ENCODE peak calls at places on chromosome 9, in four cellular contexts. One of them, this sample, is unnamed.

GRCh38 chr9:95181226-95181818 is 136.2 kb downstream of the FANCC start:
- DNase-seq in activated CD4-positive, alpha-beta T cell treated with anti-CD3 and anti-CD28 coated beads, Interleukin-2, amount 50 U/mL, for 1 hour: no peak
- DNase-seq in Right ventricle myocardium superior: no peak
- DNase-seq in CD4-positive, alpha-beta memory T cell: peak; percentile 8
- DNase-seq in this sample: no peak

GRCh38 chr9:124271660-124272059 is 13.9 kb downstream of the NEK6 start:
- DNase-seq in activated CD4-positive, alpha-beta T cell treated with anti-CD3 and anti-CD28 coated beads, Interleukin-2, amount 50 U/mL, for 1 hour: no peak
- DNase-seq in Right ventricle myocardium superior: no peak
- DNase-seq in CD4-positive, alpha-beta memory T cell: no peak
- DNase-seq in this sample: peak; percentile 55

GRCh38 chr9:35871514-35871913 is 1.3 kb upstream of the OR13J1 start:
- DNase-seq in activated CD4-positive, alpha-beta T cell treated with anti-CD3 and anti-CD28 coated beads, Interleukin-2, amount 50 U/mL, for 1 hour: no peak
- DNase-seq in Right ventricle myocardium superior: no peak
- DNase-seq in CD4-positive, alpha-beta memory T cell: no peak
- DNase-seq in this sample: peak; percentile 45

GRCh38 chr9:79120533-79121315 is 451.0 kb upstream of the TLE4 start:
- DNase-seq in activated CD4-positive, alpha-beta T cell treated with anti-CD3 and anti-CD28 coated beads, Interleukin-2, amount 50 U/mL, for 1 hour: no peak
- DNase-seq in Right ventricle myocardium superior: no peak
- DNase-seq in CD4-positive, alpha-beta memory T cell: no peak
- DNase-seq in this sample: no peak

GRCh38 chr9:120915854-120916495 is 10.6 kb downstream of the TRAF1 start:
- DNase-seq in activated CD4-positive, alpha-beta T cell treated with anti-CD3 and anti-CD28 coated beads, Interleukin-2, amount 50 U/mL, for 1 hour: peak; percentile 54
- DNase-seq in Right ventricle myocardium superior: no peak
- DNase-seq in CD4-positive, alpha-beta memory T cell: peak; percentile 60
- DNase-seq in this sample: no peak

GRCh38 chr9:98652741-98653140 is 56.0 kb downstream of the GABBR2 start:
- DNase-seq in activated CD4-positive, alpha-beta T cell treated with anti-CD3 and anti-CD28 coated beads, Interleukin-2, amount 50 U/mL, for 1 hour: no peak
- DNase-seq in Right ventricle myocardium superior: no peak
- DNase-seq in CD4-positive, alpha-beta memory T cell: no peak
- DNase-seq in this sample: no peak

GRCh38 chr9:109817846-109818472 is 38.0 kb downstream of the PALM2AKAP2 start:
- DNase-seq in activated CD4-positive, alpha-beta T cell treated with anti-CD3 and anti-CD28 coated beads, Interleukin-2, amount 50 U/mL, for 1 hour: peak; percentile 2
- DNase-seq in Right ventricle myocardium superior: no peak
- DNase-seq in CD4-positive, alpha-beta memory T cell: peak; percentile 24
- DNase-seq in this sample: peak; percentile 61

GRCh38 chr9:107707915-107708441 is 218.4 kb upstream of the KLF4 start:
- DNase-seq in activated CD4-positive, alpha-beta T cell treated with anti-CD3 and anti-CD28 coated beads, Interleukin-2, amount 50 U/mL, for 1 hour: no peak
- DNase-seq in Right ventricle myocardium superior: no peak
- DNase-seq in CD4-positive, alpha-beta memory T cell: no peak
- DNase-seq in this sample: no peak

GRCh38 chr9:36036780-36037579 is at the start of gene RECK:
- DNase-seq in activated CD4-positive, alpha-beta T cell treated with anti-CD3 and anti-CD28 coated beads, Interleukin-2, amount 50 U/mL, for 1 hour: peak; percentile 87
- DNase-seq in Right ventricle myocardium superior: peak; percentile 96
- DNase-seq in CD4-positive, alpha-beta memory T cell: peak; percentile 80
- DNase-seq in this sample: peak; percentile 84

This sample was measured in stomach.